ENCODE peak calls at places on chromosomes 12 and 14, in six cellular contexts. N is activated gamma-delta T cell, T is GM10248, S is choroid plexus epithelial cell, K is pancreas, X is HS-5. L is an unnamed sample.

GRCh38 chr12:62128186-62128965 is 131.8 kb upstream of the USP15 start:
- DNase-seq in N (no peak), T (no peak), S (no peak), K (no peak), X (no peak), L (no peak)

GRCh38 chr12:125218952-125219351 is 153.7 kb downstream of the AACS start:
- DNase-seq in N (no peak), T (no peak), S (no peak), K (no peak), X (peak; percentile 54), L (no peak)

GRCh38 chr14:91142214-91142668 is 28.4 kb downstream of the DGLUCY start:
- DNase-seq in N (no peak), T (peak; percentile 79), S (no peak), K (no peak), X (no peak), L (no peak)

GRCh38 chr12:105351523-105351922 is 21.0 kb downstream of the C12orf75 start:
- DNase-seq in N (no peak), T (no peak), S (no peak), K (no peak), X (no peak), L (no peak)

GRCh38 chr12:104609083-104609844 is 152.5 kb downstream of the CHST11 start:
- DNase-seq in N (no peak), T (no peak), S (no peak), K (no peak), X (no peak), L (no peak)

GRCh38 chr12:109518820-109519665 is 41.6 kb downstream of the UBE3B start:
- DNase-seq in N (no peak), T (peak; percentile 64), S (peak; percentile 74), K (peak; percentile 29), X (peak; percentile 49), L (peak; percentile 71)

GRCh38 chr12:110543252-110543959 is 39.7 kb downstream of the PPTC7 start:
- DNase-seq in N (no peak), T (no peak), S (peak; percentile 97), K (peak; percentile 81), X (no peak), L (peak; percentile 89)

GRCh38 chr12:49295087-49296001 is at the start of gene PRPH:
- DNase-seq in N (no peak), T (no peak), S (no peak), K (no peak), X (no peak), L (peak; percentile 44)

GRCh38 chr12:110333201-110333600 is 52.2 kb downstream of the ATP2A2 start:
- DNase-seq in N (no peak), T (no peak), S (no peak), K (no peak), X (no peak), L (no peak)

GRCh38 chr12:98325003-98325402 is 190.4 kb upstream of the TMPO start:
- DNase-seq in N (no peak), T (no peak), S (no peak), K (no peak), X (no peak), L (no peak)

GRCh38 chr14:92759300-92759678 is 10.9 kb upstream of the LGMN start:
- DNase-seq in N (no peak), T (no peak), S (peak; percentile 40), K (no peak), X (no peak), L (no peak)

GRCh38 chr12:90974286-90974685 is 19.3 kb upstream of the CCER1 start:
- DNase-seq in N (no peak), T (no peak), S (peak; percentile 45), K (no peak), X (peak; percentile 49), L (no peak)

GRCh38 chr12:3335078-3335487 is 155.9 kb upstream of the PRMT8 start:
- DNase-seq in N (no peak), T (no peak), S (no peak), K (no peak), X (no peak), L (no peak)

GRCh38 chr12:45622210-45622937 is 107.1 kb upstream of the ARID2 start:
- DNase-seq in N (no peak), T (no peak), S (no peak), K (no peak), X (no peak), L (no peak)

GRCh38 chr12:93785262-93786010 is 108.3 kb downstream of the CRADD start:
- DNase-seq in N (no peak), T (no peak), S (peak; percentile 96), K (no peak), X (peak; percentile 96), L (no peak)

GRCh38 chr14:57364659-57365450 is 25.5 kb upstream of the NAA30 start:
- DNase-seq in N (no peak), T (no peak), S (no peak), K (no peak), X (no peak), L (no peak)

GRCh38 chr12:111488798-111489197 is 83.1 kb downstream of the SH2B3 start:
- DNase-seq in N (no peak), T (no peak), S (no peak), K (no peak), X (no peak), L (no peak)

GRCh38 chr12:1848146-1848545 is 27.8 kb downstream of the LRTM2 start:
- DNase-seq in N (no peak), T (no peak), S (no peak), K (no peak), X (no peak), L (no peak)

GRCh38 chr14:24224618-24225071 is 7.5 kb downstream of the NEDD8 start:
- DNase-seq in N (no peak), T (no peak), S (peak; percentile 91), K (no peak), X (peak; percentile 79), L (no peak)

GRCh38 chr14:31926652-31927347 is 150.3 kb upstream of the ARHGAP5 start:
- DNase-seq in N (no peak), T (no peak), S (peak; percentile 51), K (no peak), X (no peak), L (peak; percentile 63)

GRCh38 chr12:32181498-32182175 is 75.0 kb downstream of the BICD1 start:
- DNase-seq in N (no peak), T (no peak), S (no peak), K (no peak), X (no peak), L (no peak)

GRCh38 chr12:105384220-105384619 is 53.7 kb downstream of the C12orf75 start:
- DNase-seq in N (no peak), T (no peak), S (no peak), K (no peak), X (no peak), L (no peak)

GRCh38 chr12:105921872-105922669 is 216.7 kb downstream of the NUAK1 start:
- DNase-seq in N (no peak), T (no peak), S (peak; percentile 57), K (no peak), X (no peak), L (peak; percentile 41)

L was measured in left ventricle myocardium superior.